ENCODE peak calls at places on chromosomes 2 and 18, in four cellular contexts. A is AG04450, M is skeletal muscle cell, U is BJ. Z is an unnamed sample.
A peak's percentile ranks its signal among the peaks of the same experiment; 100 is the strongest.

GRCh38 chr2:158042245-158042644 is 59.4 kb upstream of the UPP2 start:
- DNase-seq in A (no peak), M (no peak), U (no peak), Z (no peak)

GRCh38 chr2:236158969-236159777 is 9.0 kb downstream of the GBX2 start:
- DNase-seq in A (no peak), M (no peak), U (no peak), Z (no peak)

GRCh38 chr2:105924271-105924670 is 179.6 kb downstream of the NCK2 start:
- DNase-seq in A (no peak), M (no peak), U (no peak), Z (no peak)

GRCh38 chr2:11508279-11508678 is 25.6 kb upstream of the GREB1 start:
- DNase-seq in A (no peak), M (no peak), U (no peak), Z (no peak)

GRCh38 chr2:240579771-240580614 is 6.5 kb upstream of the CAPN10 start:
- DNase-seq in A (no peak), M (peak; percentile 44), U (peak; percentile 77), Z (no peak)

GRCh38 chr2:9918275-9918674 is 33.2 kb upstream of the GRHL1 start:
- DNase-seq in A (no peak), M (no peak), U (no peak), Z (no peak)

GRCh38 chr2:157411624-157412336 is 32.1 kb downstream of the CYTIP start:
- DNase-seq in A (no peak), M (no peak), U (no peak), Z (no peak)

GRCh38 chr2:45957533-45958227 is 306.2 kb downstream of the PRKCE start:
- DNase-seq in A (no peak), M (no peak), U (no peak), Z (no peak)

GRCh38 chr18:33014060-33014796 is 241.4 kb upstream of the KLHL14 start:
- DNase-seq in A (no peak), M (no peak), U (no peak), Z (no peak)

GRCh38 chr2:9678554-9678953 is 47.8 kb upstream of the YWHAQ start:
- DNase-seq in A (no peak), M (no peak), U (no peak), Z (no peak)

GRCh38 chr2:134647607-134648256 is 71.1 kb downstream of the TMEM163 start:
- DNase-seq in A (no peak), M (no peak), U (no peak), Z (no peak)

GRCh38 chr18:13364721-13365205 is 146.2 kb downstream of the LDLRAD4 start:
- DNase-seq in A (no peak), M (no peak), U (no peak), Z (no peak)

GRCh38 chr2:11802782-11803191 is 56.4 kb downstream of the LPIN1 start:
- DNase-seq in A (no peak), M (peak; percentile 52), U (no peak), Z (no peak)

GRCh38 chr2:217434183-217434620 is 568.6 kb downstream of the TNS1 start:
- DNase-seq in A (peak; percentile 98), M (peak; percentile 99), U (peak; percentile 79), Z (peak; percentile 85)

GRCh38 chr2:240465765-240466578 is 30.5 kb downstream of the GPC1 start:
- DNase-seq in A (no peak), M (no peak), U (no peak), Z (no peak)

GRCh38 chr2:108363900-108364225 is 13.9 kb upstream of the SULT1C4 start:
- DNase-seq in A (no peak), M (no peak), U (no peak), Z (no peak)

GRCh38 chr2:100041946-100042345 is 100.4 kb downstream of the AFF3 start:
- DNase-seq in A (no peak), M (no peak), U (no peak), Z (no peak)

GRCh38 chr2:191724015-191724414 is 46.1 kb downstream of the NABP1 start:
- DNase-seq in A (no peak), M (no peak), U (no peak), Z (no peak)

GRCh38 chr18:5066380-5066977 is 130.6 kb downstream of the AKAIN1 start:
- DNase-seq in A (no peak), M (no peak), U (no peak), Z (no peak)

GRCh38 chr2:44553456-44553855 is 191.7 kb downstream of the CAMKMT start:
- DNase-seq in A (no peak), M (peak; percentile 60), U (peak; percentile 33), Z (no peak)

GRCh38 chr2:191569025-191569424 is 108.9 kb upstream of the NABP1 start:
- DNase-seq in A (no peak), M (no peak), U (no peak), Z (no peak)

GRCh38 chr2:3636586-3637310 is 21.3 kb upstream of the ALLC start:
- DNase-seq in A (no peak), M (no peak), U (no peak), Z (no peak)

GRCh38 chr2:182283512-182283911 is 143.3 kb downstream of the PDE1A start:
- DNase-seq in A (no peak), M (no peak), U (no peak), Z (no peak)

GRCh38 chr18:69935319-69936190 is 12.1 kb downstream of the CD226 start:
- DNase-seq in A (no peak), M (no peak), U (no peak), Z (no peak)

GRCh38 chr2:215060851-215061541 is 77.4 kb downstream of the ABCA12 start:
- DNase-seq in A (no peak), M (no peak), U (no peak), Z (no peak)

GRCh38 chr2:152047826-152048476 is 50.9 kb downstream of the CACNB4 start:
- DNase-seq in A (no peak), M (no peak), U (no peak), Z (no peak)

GRCh38 chr2:190335225-190335559 is 8.2 kb upstream of the INPP1 start:
- DNase-seq in A (no peak), M (no peak), U (no peak), Z (no peak)

GRCh38 chr2:33644215-33644614 is 45.1 kb upstream of the FAM98A start:
- DNase-seq in A (no peak), M (no peak), U (no peak), Z (no peak)

GRCh38 chr2:238655131-238655860 is 192.6 kb upstream of the TWIST2 start:
- DNase-seq in A (no peak), M (no peak), U (no peak), Z (no peak)

GRCh38 chr2:218993345-218994315 is at the start of gene CRYBA2:
- DNase-seq in A (no peak), M (no peak), U (no peak), Z (no peak)
- H3K4me3 ChIP-seq in A (peak within 1 kb of the TSS; percentile 34), M (peak within 1 kb of the TSS; percentile 42), U (peak within 1 kb of the TSS; percentile 29), Z (no peak within 1 kb of the TSS)

GRCh38 chr2:237209885-237210284 is 124.2 kb downstream of the COPS8 start:
- DNase-seq in A (no peak), M (no peak), U (no peak), Z (no peak)

GRCh38 chr2:237208373-237209045 is 122.8 kb downstream of the COPS8 start:
- DNase-seq in A (no peak), M (peak; percentile 76), U (peak; percentile 97), Z (no peak)

GRCh38 chr2:237207641-237208040 is 122.0 kb downstream of the COPS8 start:
- DNase-seq in A (no peak), M (peak; percentile 58), U (peak; percentile 87), Z (no peak)

GRCh38 chr2:237210297-237210696 is 124.6 kb downstream of the COPS8 start:
- DNase-seq in A (no peak), M (no peak), U (no peak), Z (no peak)

GRCh38 chr2:237209046-237209375 is 123.3 kb downstream of the COPS8 start:
- DNase-seq in A (no peak), M (no peak), U (no peak), Z (no peak)
- H3K4me3 ChIP-seq in A (no peak overlapping the region), M (no peak overlapping the region), U (no peak overlapping the region), Z (no peak overlapping the region)

GRCh38 chr18:50559750-50560680 is at the start of gene MAPK4:
- DNase-seq in A (no peak), M (no peak), U (no peak), Z (no peak)

GRCh38 chr18:50563376-50563775 is 3.5 kb downstream of the MAPK4 start:
- DNase-seq in A (no peak), M (no peak), U (no peak), Z (no peak)

GRCh38 chr18:50558948-50559749 is 738 bp upstream of the MAPK4 start:
- DNase-seq in A (no peak), M (no peak), U (no peak), Z (no peak)

GRCh38 chr18:50562686-50563085 is 2.8 kb downstream of the MAPK4 start:
- DNase-seq in A (no peak), M (no peak), U (no peak), Z (no peak)

DNA sequence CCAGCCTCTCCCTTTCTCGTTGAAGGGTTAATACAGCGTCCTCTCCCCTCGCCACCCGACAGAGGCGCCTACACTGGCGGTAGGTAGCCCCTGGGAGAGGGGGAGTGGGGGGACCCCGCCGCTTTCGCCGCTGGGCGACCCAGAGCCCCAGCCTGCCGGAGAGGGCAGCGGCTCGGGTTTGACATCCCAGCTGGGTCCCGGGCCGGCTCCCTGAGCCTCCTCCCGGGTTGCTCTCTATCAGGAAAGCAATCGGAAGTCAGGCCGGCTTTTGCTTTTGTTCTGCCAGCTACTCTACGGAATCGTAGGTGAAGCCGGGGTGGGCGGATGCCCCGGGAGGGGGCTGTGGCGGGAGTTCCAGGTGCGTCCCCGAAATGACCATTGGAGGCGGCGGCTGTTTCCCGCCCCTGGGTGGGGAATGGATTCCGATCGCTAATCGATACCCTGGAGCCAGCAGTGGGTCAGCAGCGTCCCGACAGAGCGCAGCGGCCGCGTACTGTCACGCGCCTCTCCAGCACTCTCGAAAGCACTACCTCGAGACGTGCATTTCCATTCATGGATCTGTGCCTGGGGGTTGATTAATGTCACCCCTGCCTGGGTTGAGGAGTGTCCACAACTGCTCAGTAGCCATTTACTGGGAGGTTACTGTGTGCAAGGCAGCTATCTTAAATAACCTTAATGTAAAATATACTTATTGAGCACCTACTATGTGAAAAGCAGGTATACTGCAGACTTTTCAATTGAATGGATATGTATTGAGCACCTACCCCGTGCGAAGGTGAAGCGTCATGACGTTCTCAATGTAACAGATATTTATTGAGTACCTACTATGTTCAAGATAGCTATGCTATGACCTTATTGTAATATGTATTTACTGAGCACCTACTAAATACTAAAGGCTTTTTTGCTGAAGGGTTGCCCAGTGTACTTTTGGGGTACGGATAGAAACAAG is 1.1 kb downstream of the MAPK4 start:
- DNase-seq in A (no peak), M (no peak), U (no peak), Z (no peak)
- H3K4me3 ChIP-seq in A (no peak overlapping the region), M (peak overlapping the region; percentile 46), U (peak overlapping the region; percentile 14), Z (peak overlapping the region; percentile 47)

GRCh38 chr2:230412846-230413245 is 3.2 kb upstream of the SP100 start:
- DNase-seq in A (no peak), M (no peak), U (no peak), Z (no peak)

GRCh38 chr2:230413465-230413864 is 2.5 kb upstream of the SP100 start:
- DNase-seq in A (no peak), M (no peak), U (no peak), Z (no peak)

GRCh38 chr2:230411484-230412368 is 4.3 kb upstream of the SP100 start:
- DNase-seq in A (no peak), M (no peak), U (no peak), Z (no peak)

GRCh38 chr2:230410861-230411464 is 5.0 kb upstream of the SP100 start:
- DNase-seq in A (no peak), M (no peak), U (no peak), Z (no peak)

DNA sequence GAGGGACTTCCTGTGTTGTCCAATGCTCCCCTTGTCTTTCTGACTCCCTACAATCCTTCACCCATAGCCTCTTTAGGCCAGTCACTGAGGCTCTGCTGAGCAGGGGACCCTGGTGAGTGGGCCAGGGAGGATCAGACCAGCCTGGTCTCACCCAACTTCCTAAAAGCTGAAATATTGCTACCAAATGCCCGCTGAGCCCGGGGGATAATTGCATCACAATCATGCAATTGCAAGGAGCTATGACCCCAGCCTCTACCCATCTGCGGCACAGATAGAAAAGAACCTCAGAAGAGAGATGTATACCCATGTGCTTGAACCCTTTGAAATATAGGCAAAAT is 3.7 kb upstream of the SP100 start:
- DNase-seq in A (no peak), M (no peak), U (no peak), Z (no peak)
- H3K4me3 ChIP-seq in A (peak overlapping the region; percentile 78), M (peak overlapping the region; percentile 59), U (peak overlapping the region; percentile 54), Z (peak overlapping the region; percentile 83)